ENCODE peak calls at places on chromosomes 11 and 22, in five cellular contexts. O is stimulated activated CD4-positive, alpha-beta T cell treated with anti-CD3 and anti-CD28 coated beads, Interleukin-1b, Interleukin-23, amount 100 ng/mL, for 1 hour; Q is C1 segment of cervical spinal cord; G is NCI-H146; E is foreskin fibroblast. X is an unnamed sample.

GRCh38 chr11:66852466-66853241 is 4.2 kb upstream of the LRFN4 start:
- DNase-seq in O (no peak), G (no peak), E (no peak), Q (no peak), X (no peak)

GRCh38 chr11:35142481-35143207 is 3.7 kb downstream of the CD44 start:
- DNase-seq in O (no peak), E (peak; percentile 74), Q (no peak), G (no peak), X (no peak)

GRCh38 chr11:117670924-117671323 is 126.1 kb downstream of the DSCAML1 start:
- DNase-seq in Q (no peak), O (no peak), E (no peak), G (no peak), X (no peak)

GRCh38 chr11:88431675-88432341 is 94.3 kb upstream of the CTSC start:
- DNase-seq in E (no peak), G (peak; percentile 21), Q (no peak), O (no peak), X (no peak)

GRCh38 chr11:69475866-69476714 is 5.4 kb upstream of the LINC01488 start:
- DNase-seq in Q (no peak), O (no peak), E (no peak), G (no peak), X (no peak)

GRCh38 chr11:116473236-116473769 is 299.5 kb downstream of the BUD13 start:
- DNase-seq in Q (no peak), O (no peak), G (no peak), E (no peak), X (no peak)

GRCh38 chr22:39556970-39557811 is 13.4 kb upstream of the CACNA1I start:
- DNase-seq in O (no peak), Q (no peak), G (peak; percentile 42), E (peak; percentile 7), X (no peak)

GRCh38 chr22:27135582-27135981 is 478.2 kb downstream of the MIAT start:
- DNase-seq in E (peak; percentile 46), G (no peak), Q (no peak), O (no peak), X (no peak)

GRCh38 chr11:2592559-2593392 is 107.0 kb downstream of the KCNQ1OT1 start:
- DNase-seq in O (no peak), E (no peak), G (no peak), Q (no peak), X (no peak)

GRCh38 chr11:73237471-73238290 is 19.6 kb downstream of the P2RY2 start:
- DNase-seq in Q (no peak), E (peak; percentile 29), G (no peak), O (no peak), X (no peak)

GRCh38 chr11:35781342-35782171 is 119.0 kb downstream of the TRIM44 start:
- DNase-seq in O (no peak), E (peak; percentile 66), G (no peak), Q (no peak), X (no peak)

GRCh38 chr22:18975434-18976196 is 39.5 kb upstream of the PRODH start:
- DNase-seq in O (no peak), G (no peak), E (no peak), Q (no peak), X (no peak)

GRCh38 chr11:120819003-120819402 is 204.9 kb upstream of the TBCEL start:
- DNase-seq in O (no peak), G (no peak), Q (no peak), E (no peak), X (no peak)

GRCh38 chr11:76806131-76806530 is 23.0 kb downstream of the TSKU start:
- DNase-seq in E (no peak), G (no peak), O (no peak), Q (no peak), X (no peak)

GRCh38 chr11:17026487-17027082 is 12.4 kb upstream of the PLEKHA7 start:
- DNase-seq in G (no peak), Q (no peak), E (no peak), O (no peak), X (no peak)

GRCh38 chr11:114307524-114308203 is 11.5 kb downstream of the NNMT start:
- DNase-seq in E (peak; percentile 93), O (no peak), G (no peak), Q (no peak), X (no peak)

GRCh38 chr11:57482782-57483569 is 22.6 kb downstream of the RTN4RL2 start:
- DNase-seq in O (peak; percentile 64), E (no peak), Q (no peak), G (peak; percentile 67), X (peak; percentile 57)

GRCh38 chr22:27654536-27655445 is 146.8 kb downstream of the MN1 start:
- DNase-seq in Q (no peak), O (no peak), E (no peak), G (no peak), X (no peak)

GRCh38 chr11:79950172-79950571 is 509.3 kb upstream of the TENM4 start:
- DNase-seq in O (no peak), Q (no peak), G (no peak), E (no peak), X (no peak)

GRCh38 chr11:75802913-75803820 is 11.8 kb upstream of the UVRAG start:
- DNase-seq in E (peak; percentile 50), G (peak; percentile 75), O (peak; percentile 59), Q (peak; percentile 72), X (peak; percentile 50)

GRCh38 chr11:85595285-85595884 is 31.8 kb downstream of the DLG2 start:
- DNase-seq in G (peak; percentile 45), Q (no peak), O (no peak), E (peak; percentile 23), X (no peak)

GRCh38 chr11:32919338-32919737 is 26.7 kb downstream of the QSER1 start:
- DNase-seq in Q (no peak), O (no peak), G (no peak), E (no peak), X (no peak)

GRCh38 chr11:35326266-35326879 is 93.0 kb downstream of the SLC1A2 start:
- DNase-seq in E (no peak), Q (no peak), G (no peak), O (no peak), X (no peak)

GRCh38 chr11:11265994-11266606 is 87.0 kb downstream of the CSNK2A3 start:
- DNase-seq in G (peak; percentile 46), O (peak; percentile 34), Q (no peak), E (no peak), X (peak; percentile 27)

GRCh38 chr11:121936375-121936774 is 179.6 kb downstream of the BLID start:
- DNase-seq in O (no peak), E (peak; percentile 18), Q (no peak), G (no peak), X (no peak)

GRCh38 chr11:118216621-118217526 is 7.9 kb downstream of the JAML start:
- DNase-seq in G (no peak), Q (no peak), E (no peak), O (peak; percentile 31), X (peak; percentile 74)

X was measured in T-helper 2 cell treated with Interferon-gamma antibody and Interleukin-4, amounts not matched to agents 5 μg/mL and 100 μg/mL, for 36 hours.